ENCODE peak calls at places on chromosomes 6 and 20, in nine cellular contexts. V is GM12865, K is spleen, E is PC-9, S is fibroblast of pulmonary artery, T is kidney, O is left ventricle myocardium inferior, W is endothelial cell, L is A549. N is an unnamed sample.

GRCh38 chr6:73180076-73180717 is 45.1 kb downstream of the KHDC1L start:
- DNase-seq in V (no peak), K (no peak), E (no peak), S (no peak), T (no peak), O (no peak), W (no peak), L (no peak), N (no peak)

GRCh38 chr20:51445591-51445990 is 96.9 kb downstream of the NFATC2 start:
- DNase-seq in V (no peak), K (peak), E (no peak), S (no peak), T (no peak), O (no peak), W (no peak), L (no peak), N (no peak)

GRCh38 chr6:21767891-21768659 is 174.5 kb downstream of the SOX4 start:
- DNase-seq in V (peak), K (no peak), E (peak), S (peak), T (no peak), O (no peak), W (no peak), L (no peak), N (no peak)

GRCh38 chr20:18072532-18072931 is 14.8 kb upstream of the OVOL2 start:
- DNase-seq in V (no peak), K (no peak), E (no peak), S (no peak), T (no peak), O (no peak), W (no peak), L (no peak), N (no peak)

GRCh38 chr6:11909696-11910132 is 102.4 kb upstream of the HIVEP1 start:
- DNase-seq in V (no peak), K (no peak), E (no peak), S (peak), T (no peak), O (no peak), W (no peak), L (no peak), N (no peak)

GRCh38 chr6:168313371-168314028 is 6.1 kb downstream of the DACT2 start:
- DNase-seq in V (no peak), K (no peak), E (no peak), S (no peak), T (no peak), O (no peak), W (no peak), L (no peak), N (no peak)

GRCh38 chr20:55424446-55424845 is 580.9 kb downstream of the CBLN4 start:
- DNase-seq in V (no peak), K (no peak), E (no peak), S (no peak), T (no peak), O (no peak), W (no peak), L (no peak), N (no peak)

GRCh38 chr6:84422380-84422968 is 195.0 kb upstream of the CEP162 start:
- DNase-seq in V (peak), K (no peak), E (no peak), S (peak), T (peak), O (peak), W (peak), L (peak), N (peak)

GRCh38 chr20:3687655-3688054 is 5.8 kb upstream of the ADAM33 start:
- DNase-seq in V (peak), K (no peak), E (peak), S (peak), T (no peak), O (no peak), W (no peak), L (peak), N (peak)

GRCh38 chr6:7115452-7116223 is 7.9 kb downstream of the RREB1 start:
- DNase-seq in V (no peak), K (no peak), E (no peak), S (peak), T (no peak), O (no peak), W (no peak), L (no peak), N (no peak)

GRCh38 chr20:16243470-16243869 is 329.8 kb downstream of the KIF16B start:
- DNase-seq in V (peak), K (no peak), E (no peak), S (no peak), T (no peak), O (no peak), W (no peak), L (no peak), N (no peak)

GRCh38 chr20:16245879-16246278 is 327.4 kb downstream of the KIF16B start:
- DNase-seq in V (no peak), K (no peak), E (no peak), S (no peak), T (no peak), O (no peak), W (no peak), L (no peak), N (no peak)

GRCh38 chr20:16240355-16240754 is 332.9 kb downstream of the KIF16B start:
- DNase-seq in V (no peak), K (no peak), E (no peak), S (no peak), T (no peak), O (no peak), W (no peak), L (no peak), N (no peak)

GRCh38 chr20:16246870-16247269 is 326.4 kb downstream of the KIF16B start:
- DNase-seq in V (no peak), K (no peak), E (no peak), S (no peak), T (no peak), O (no peak), W (no peak), L (no peak), N (no peak)

DNA sequence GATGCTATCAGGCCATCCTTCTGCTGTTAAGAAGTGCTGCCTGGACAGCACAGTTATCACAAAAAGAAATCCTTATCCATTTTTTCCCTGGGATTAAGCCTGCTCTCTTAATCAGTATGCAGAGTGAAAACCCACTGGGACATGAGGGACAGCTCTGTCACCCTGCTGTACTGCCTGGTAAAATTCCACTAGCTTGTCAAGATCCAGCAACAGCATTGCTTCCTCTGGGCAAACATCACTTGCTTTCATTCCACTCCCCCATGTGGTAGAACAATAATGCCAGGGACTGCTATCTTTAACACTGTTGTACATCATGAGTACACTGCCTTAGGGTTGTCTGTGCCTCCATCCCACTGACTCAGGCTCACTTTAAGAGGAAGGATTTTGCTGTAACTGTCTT is 331.3 kb downstream of the KIF16B start:
- DNase-seq in V (peak), K (no peak), E (no peak), S (no peak), T (no peak), O (no peak), W (no peak), L (no peak), N (no peak)
- TF ChIP-seq CTCF in V (peak), K (peak), E (no peak), S (no peak), T (no peak), O (peak), W (no peak), L (no peak), N (no peak)

GRCh38 chr20:60976139-60976538 is 275.9 kb upstream of the CDH4 start:
- DNase-seq in V (no peak), K (no peak), E (no peak), S (no peak), T (no peak), O (no peak), W (no peak), L (no peak), N (no peak)

GRCh38 chr20:60974022-60974421 is 278.0 kb upstream of the CDH4 start:
- DNase-seq in V (no peak), K (no peak), E (no peak), S (no peak), T (no peak), O (no peak), W (no peak), L (no peak), N (no peak)

GRCh38 chr20:60977896-60978295 is 274.2 kb upstream of the CDH4 start:
- DNase-seq in V (no peak), K (no peak), E (no peak), S (no peak), T (no peak), O (no peak), W (no peak), L (no peak), N (no peak)

DNA sequence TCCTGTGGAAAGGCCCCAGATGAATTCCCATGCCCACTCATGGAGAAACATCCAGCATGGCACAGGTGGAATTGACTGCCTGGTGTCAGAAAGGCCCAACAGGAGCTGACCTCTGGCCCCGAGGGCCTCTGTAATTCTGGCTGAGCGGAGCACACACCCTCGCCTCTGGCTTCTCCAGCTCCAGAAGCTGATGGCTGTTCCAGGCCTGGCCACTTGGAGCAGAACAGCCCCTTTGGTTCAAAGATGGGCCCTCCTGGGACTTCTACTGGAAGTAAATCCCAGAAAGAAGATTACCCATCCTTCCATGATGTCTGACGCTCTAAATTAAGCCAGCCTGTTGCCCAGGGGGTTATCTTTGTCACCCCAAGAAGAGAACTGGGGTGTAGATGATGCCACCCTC is 275.1 kb upstream of the CDH4 start:
- DNase-seq in V (no peak), K (no peak), E (no peak), S (no peak), T (no peak), O (no peak), W (no peak), L (no peak), N (no peak)
- TF ChIP-seq CTCF in V (no peak), K (no peak), E (no peak), S (no peak), T (no peak), O (no peak), W (no peak), L (no peak), N (no peak)

DNA sequence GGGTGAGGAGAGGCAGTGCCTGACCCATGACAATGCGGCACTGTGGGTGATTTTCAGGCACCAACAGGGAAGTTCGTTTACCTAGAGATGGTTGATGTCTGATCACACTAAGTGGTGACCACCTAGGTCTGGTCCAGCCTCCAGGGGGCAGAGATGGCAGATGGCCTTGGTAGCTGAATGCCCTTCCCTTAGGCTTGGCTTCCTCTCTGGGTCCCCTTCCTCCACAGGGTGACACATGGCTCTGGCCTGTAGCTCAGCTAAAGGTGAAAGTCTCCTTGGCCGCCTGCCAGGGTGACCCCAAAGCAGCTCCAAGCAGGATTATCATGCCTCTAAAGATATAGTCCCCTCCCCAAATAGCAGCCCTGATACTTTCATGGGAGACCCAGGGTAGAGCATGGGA is 6.4 kb downstream of the GDAP1L1 start:
- DNase-seq in V (no peak), K (no peak), E (no peak), S (no peak), T (no peak), O (no peak), W (no peak), L (no peak), N (no peak)
- TF ChIP-seq CTCF in V (no peak), K (no peak), E (no peak), S (peak), T (no peak), O (no peak), W (no peak), L (no peak), N (no peak)

GRCh38 chr6:150074651-150075416 is 5.9 kb upstream of the ULBP3 start:
- DNase-seq in V (no peak), K (no peak), E (no peak), S (peak), T (no peak), O (no peak), W (no peak), L (no peak), N (no peak)

GRCh38 chr6:150072201-150072600 is 3.3 kb upstream of the ULBP3 start:
- DNase-seq in V (peak), K (peak), E (peak), S (no peak), T (peak), O (no peak), W (no peak), L (peak), N (no peak)

GRCh38 chr6:150079604-150080003 is 10.7 kb upstream of the ULBP3 start:
- DNase-seq in V (no peak), K (peak), E (no peak), S (no peak), T (no peak), O (no peak), W (no peak), L (no peak), N (no peak)

GRCh38 chr6:150078788-150079187 is 9.9 kb upstream of the ULBP3 start:
- DNase-seq in V (no peak), K (no peak), E (peak), S (peak), T (no peak), O (no peak), W (no peak), L (no peak), N (no peak)

DNA sequence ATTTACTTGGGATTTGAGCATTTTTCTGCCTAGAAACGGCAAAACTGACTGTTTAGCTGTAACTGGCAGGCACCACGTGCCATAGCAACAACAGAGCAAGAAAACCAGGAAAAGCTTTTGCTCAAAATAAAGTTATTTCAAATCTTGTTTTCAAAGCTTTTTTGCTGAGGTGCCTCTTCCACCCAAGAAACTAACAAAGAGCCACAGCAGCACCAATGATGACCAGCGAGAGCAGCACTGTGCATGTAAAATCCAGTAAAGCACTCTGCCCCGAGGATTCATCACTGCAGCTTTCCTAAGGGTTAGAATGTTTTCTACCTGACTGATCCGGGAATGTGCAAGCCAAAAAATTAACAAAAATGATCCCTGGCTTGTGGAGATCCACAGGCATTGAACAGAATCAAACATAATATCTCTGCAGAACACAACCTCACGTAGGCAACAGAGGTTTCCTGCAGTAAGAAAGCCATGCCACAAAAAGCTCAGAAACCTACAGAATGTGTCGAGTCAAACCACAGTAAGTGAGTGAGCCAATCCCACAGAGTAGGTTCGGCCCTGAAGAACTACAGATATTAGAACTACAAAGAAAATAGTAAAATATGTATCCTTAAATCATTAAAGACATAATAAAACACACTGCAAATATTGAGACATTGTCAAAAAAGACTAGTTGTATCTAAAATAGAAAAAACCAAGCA is 7.4 kb upstream of the ULBP3 start:
- DNase-seq in V (no peak), K (no peak), E (no peak), S (no peak), T (no peak), O (no peak), W (no peak), L (no peak), N (no peak)
- TF ChIP-seq CTCF in V (no peak), K (no peak), E (no peak), S (peak), T (no peak), O (no peak), W (no peak), L (no peak), N (no peak)

GRCh38 chr6:35025241-35026188 is 115.6 kb downstream of the TCP11 start:
- DNase-seq in V (no peak), K (no peak), E (peak), S (no peak), T (no peak), O (no peak), W (no peak), L (no peak), N (no peak)
- TF ChIP-seq CTCF in V (no peak), K (no peak), E (no peak), S (peak), T (no peak), O (peak), W (no peak), L (no peak), N (no peak)

GRCh38 chr6:160050022-160050421 is 71.6 kb upstream of the SLC22A1 start:
- DNase-seq in V (no peak), K (no peak), E (no peak), S (no peak), T (no peak), O (no peak), W (no peak), L (no peak), N (no peak)
- TF ChIP-seq CTCF in V (no peak), K (no peak), E (no peak), S (no peak), T (no peak), O (no peak), W (no peak), L (no peak), N (no peak)

DNA sequence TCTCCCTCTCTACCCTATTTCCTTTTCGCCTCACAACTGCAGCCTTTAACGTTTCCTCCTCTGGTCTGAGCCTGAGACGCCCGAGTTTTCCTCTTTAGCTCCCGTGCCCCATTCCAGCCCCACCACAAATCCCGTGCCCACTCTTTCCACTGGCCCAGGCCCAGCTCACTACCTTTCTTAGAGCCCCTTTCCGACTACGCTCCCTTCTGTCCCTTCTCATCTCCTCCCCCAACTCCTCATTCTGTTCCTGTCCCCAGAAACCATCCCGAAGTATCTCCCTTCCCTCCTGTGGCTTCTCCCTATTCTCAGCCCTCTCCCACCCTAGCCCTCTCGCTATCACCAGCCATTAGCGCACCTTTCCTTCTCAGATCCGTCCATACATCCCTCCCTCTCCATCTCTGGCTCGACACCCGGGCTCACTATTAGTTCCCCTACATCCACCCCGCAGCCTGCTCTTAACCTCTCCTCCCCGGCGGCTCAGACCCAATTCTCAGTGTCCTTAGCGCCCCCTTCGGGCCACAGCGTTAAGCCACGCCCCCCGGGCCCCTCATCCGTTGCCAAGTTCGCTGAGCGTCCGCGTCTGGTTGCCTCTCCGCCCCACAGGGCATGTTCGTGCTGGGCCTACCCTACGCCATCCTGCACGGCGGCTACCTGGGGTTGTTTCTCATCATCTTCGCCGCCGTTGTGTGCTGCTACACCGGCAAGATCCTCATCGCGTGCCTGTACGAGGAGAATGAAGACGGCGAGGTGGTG is 2.7 kb downstream of the SLC32A1 start:
- DNase-seq in V (peak), K (no peak), E (no peak), S (peak), T (no peak), O (no peak), W (peak), L (no peak), N (peak)
- TF ChIP-seq CTCF in V (peak), K (no peak), E (no peak), S (peak), T (no peak), O (peak), W (peak), L (no peak), N (peak)

DNA sequence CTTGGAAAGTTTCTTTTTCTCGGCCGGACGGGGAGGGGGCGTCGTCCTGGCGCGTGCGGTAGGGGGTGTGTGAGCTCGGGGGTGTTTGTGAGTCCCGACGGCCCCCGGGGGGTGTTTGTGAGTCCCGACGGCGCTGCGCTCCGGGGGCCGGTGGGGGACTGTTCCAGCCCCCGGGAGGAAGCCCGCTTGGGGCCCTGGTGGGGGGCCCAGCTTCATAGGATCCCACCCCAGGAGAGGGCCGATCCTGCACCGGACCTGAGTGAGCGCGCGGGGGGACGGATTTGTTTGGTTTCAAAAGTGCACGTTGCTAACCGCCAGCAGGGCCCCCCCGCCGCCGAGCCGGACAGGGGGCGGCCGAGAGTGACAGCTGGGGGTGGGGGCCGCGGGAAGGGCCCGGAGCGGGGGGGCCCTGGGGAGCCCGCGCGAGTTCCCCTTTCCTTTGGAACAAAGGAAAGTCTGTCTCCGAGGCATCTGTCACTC is 441 bp downstream of the TGIF2 start:
- DNase-seq in V (peak), K (peak), E (no peak), S (no peak), T (peak), O (peak), W (peak), L (no peak), N (peak)
- TF ChIP-seq CTCF in V (no peak), K (no peak), E (no peak), S (no peak), T (no peak), O (no peak), W (no peak), L (no peak), N (no peak)

GRCh38 chr6:35302604-35303218 is 5.1 kb downstream of the DEF6 start:
- DNase-seq in V (peak), K (peak), E (peak), S (peak), T (no peak), O (peak), W (no peak), L (no peak), N (peak)

GRCh38 chr6:35300848-35301247 is 3.2 kb downstream of the DEF6 start:
- DNase-seq in V (no peak), K (peak), E (no peak), S (no peak), T (no peak), O (no peak), W (no peak), L (no peak), N (no peak)

GRCh38 chr6:35309611-35310264 is 12.1 kb downstream of the DEF6 start:
- DNase-seq in V (no peak), K (peak), E (no peak), S (no peak), T (no peak), O (no peak), W (no peak), L (no peak), N (no peak)

GRCh38 chr6:35304299-35304698 is 6.7 kb downstream of the DEF6 start:
- DNase-seq in V (no peak), K (peak), E (no peak), S (no peak), T (no peak), O (no peak), W (no peak), L (no peak), N (no peak)

GRCh38 chr6:35305117-35305516 is 7.5 kb downstream of the DEF6 start:
- DNase-seq in V (no peak), K (no peak), E (no peak), S (no peak), T (no peak), O (no peak), W (no peak), L (no peak), N (no peak)
- TF ChIP-seq CTCF in V (no peak), K (no peak), E (no peak), S (no peak), T (no peak), O (no peak), W (no peak), L (no peak), N (no peak)